ENCODE peak calls at places on chromosomes 13 and 19, in four cellular contexts. One of them, this sample, is unnamed.

GRCh38 chr13:99974296-99974938 is 2.9 kb upstream of the ZIC5 start:
- DNase-seq in substantia nigra: no peak
- DNase-seq in NCI-H1417: no peak
- DNase-seq in C1 segment of cervical spinal cord: no peak
- DNase-seq in this sample: no peak

GRCh38 chr13:76799696-76800095 is 86.5 kb downstream of the KCTD12 start:
- DNase-seq in substantia nigra: no peak
- DNase-seq in NCI-H1417: peak
- DNase-seq in C1 segment of cervical spinal cord: no peak
- DNase-seq in this sample: no peak

GRCh38 chr19:913080-913748 is at the start of gene R3HDM4:
- DNase-seq in substantia nigra: peak
- DNase-seq in NCI-H1417: peak
- DNase-seq in C1 segment of cervical spinal cord: peak
- DNase-seq in this sample: no peak

GRCh38 chr19:39093761-39094160 is 9.6 kb downstream of the ACP7 start:
- DNase-seq in substantia nigra: no peak
- DNase-seq in NCI-H1417: no peak
- DNase-seq in C1 segment of cervical spinal cord: no peak
- DNase-seq in this sample: no peak

GRCh38 chr19:46806651-46807050 is 18.3 kb upstream of the SLC1A5 start:
- DNase-seq in substantia nigra: no peak
- DNase-seq in NCI-H1417: no peak
- DNase-seq in C1 segment of cervical spinal cord: no peak
- DNase-seq in this sample: no peak

GRCh38 chr19:52942371-52943133 is 19.3 kb upstream of the ZNF888 start:
- DNase-seq in substantia nigra: peak
- DNase-seq in NCI-H1417: peak
- DNase-seq in C1 segment of cervical spinal cord: peak
- DNase-seq in this sample: no peak

GRCh38 chr19:18051887-18052286 is 34.8 kb downstream of the IL12RB1 start:
- DNase-seq in substantia nigra: no peak
- DNase-seq in NCI-H1417: no peak
- DNase-seq in C1 segment of cervical spinal cord: no peak
- DNase-seq in this sample: no peak

GRCh38 chr13:99977912-99978780 is 3.4 kb upstream of the ZIC2 start:
- DNase-seq in substantia nigra: no peak
- DNase-seq in NCI-H1417: peak
- DNase-seq in C1 segment of cervical spinal cord: no peak
- DNase-seq in this sample: no peak

GRCh38 chr13:76976929-76977328 is 15.0 kb upstream of the CLN5 start:
- DNase-seq in substantia nigra: no peak
- DNase-seq in NCI-H1417: no peak
- DNase-seq in C1 segment of cervical spinal cord: no peak
- DNase-seq in this sample: no peak

GRCh38 chr13:99067160-99067985 is 89.5 kb upstream of the DOCK9 start:
- DNase-seq in substantia nigra: no peak
- DNase-seq in NCI-H1417: no peak
- DNase-seq in C1 segment of cervical spinal cord: no peak
- DNase-seq in this sample: no peak

GRCh38 chr13:34391071-34391470 is 551.0 kb upstream of the NBEA start:
- DNase-seq in substantia nigra: no peak
- DNase-seq in NCI-H1417: no peak
- DNase-seq in C1 segment of cervical spinal cord: no peak
- DNase-seq in this sample: no peak

GRCh38 chr13:94799330-94799729 is 87.0 kb upstream of the SOX21 start:
- DNase-seq in substantia nigra: no peak
- DNase-seq in NCI-H1417: no peak
- DNase-seq in C1 segment of cervical spinal cord: no peak
- DNase-seq in this sample: no peak

GRCh38 chr19:15779756-15780476 is 7.5 kb upstream of the OR10H5 start:
- DNase-seq in substantia nigra: peak
- DNase-seq in NCI-H1417: peak
- DNase-seq in C1 segment of cervical spinal cord: peak
- DNase-seq in this sample: no peak

GRCh38 chr19:9060559-9061340 is 26.1 kb upstream of the OR1M1 start:
- DNase-seq in substantia nigra: no peak
- DNase-seq in NCI-H1417: no peak
- DNase-seq in C1 segment of cervical spinal cord: no peak
- DNase-seq in this sample: no peak

GRCh38 chr13:47017476-47017875 is 120.6 kb upstream of the HTR2A start:
- DNase-seq in substantia nigra: no peak
- DNase-seq in NCI-H1417: no peak
- DNase-seq in C1 segment of cervical spinal cord: no peak
- DNase-seq in this sample: no peak

GRCh38 chr13:99871249-99871898 is 100.2 kb downstream of the ZIC5 start:
- DNase-seq in substantia nigra: no peak
- DNase-seq in NCI-H1417: peak
- DNase-seq in C1 segment of cervical spinal cord: no peak
- DNase-seq in this sample: no peak

GRCh38 chr13:26062853-26063444 is 11.1 kb upstream of the SHISA2 start:
- DNase-seq in substantia nigra: peak
- DNase-seq in NCI-H1417: peak
- DNase-seq in C1 segment of cervical spinal cord: peak
- DNase-seq in this sample: no peak

GRCh38 chr19:12126707-12127106 is 13.4 kb downstream of the ZNF20 start:
- DNase-seq in substantia nigra: no peak
- DNase-seq in NCI-H1417: peak
- DNase-seq in C1 segment of cervical spinal cord: no peak
- DNase-seq in this sample: no peak

GRCh38 chr19:33503791-33504444 is 17.7 kb downstream of the PEPD start:
- DNase-seq in substantia nigra: no peak
- DNase-seq in NCI-H1417: no peak
- DNase-seq in C1 segment of cervical spinal cord: no peak
- DNase-seq in this sample: no peak

GRCh38 chr13:77693449-77693940 is 4.0 kb upstream of the SLAIN1 start:
- DNase-seq in substantia nigra: no peak
- DNase-seq in NCI-H1417: no peak
- DNase-seq in C1 segment of cervical spinal cord: no peak
- DNase-seq in this sample: no peak

GRCh38 chr13:114152831-114153371 is 20.5 kb upstream of the RASA3 start:
- DNase-seq in substantia nigra: no peak
- DNase-seq in NCI-H1417: no peak
- DNase-seq in C1 segment of cervical spinal cord: peak
- DNase-seq in this sample: no peak

GRCh38 chr19:399370-399769 is 9.6 kb downstream of the C2CD4C start:
- DNase-seq in substantia nigra: no peak
- DNase-seq in NCI-H1417: no peak
- DNase-seq in C1 segment of cervical spinal cord: no peak
- DNase-seq in this sample: no peak

GRCh38 chr13:21420706-21421105 is 38.4 kb downstream of the ZDHHC20 start:
- DNase-seq in substantia nigra: no peak
- DNase-seq in NCI-H1417: no peak
- DNase-seq in C1 segment of cervical spinal cord: no peak
- DNase-seq in this sample: no peak

GRCh38 chr13:98343461-98343860 is 166.4 kb upstream of the RNF113B start:
- DNase-seq in substantia nigra: no peak
- DNase-seq in NCI-H1417: peak
- DNase-seq in C1 segment of cervical spinal cord: no peak
- DNase-seq in this sample: no peak

GRCh38 chr13:110713981-110714797 is 689 bp downstream of the ING1 start:
- DNase-seq in substantia nigra: peak
- DNase-seq in NCI-H1417: peak
- DNase-seq in C1 segment of cervical spinal cord: peak
- DNase-seq in this sample: no peak

GRCh38 chr19:35518313-35518712 is 4.9 kb upstream of the DMKN start:
- DNase-seq in substantia nigra: no peak
- DNase-seq in NCI-H1417: no peak
- DNase-seq in C1 segment of cervical spinal cord: no peak
- DNase-seq in this sample: no peak

GRCh38 chr19:6108721-6109633 is 1.3 kb downstream of the RFX2 start:
- DNase-seq in substantia nigra: no peak
- DNase-seq in NCI-H1417: peak
- DNase-seq in C1 segment of cervical spinal cord: peak
- DNase-seq in this sample: no peak

This sample was measured in iPS DF 19.7.